ENCODE peak calls at places on chromosomes 12 and 14, in six cellular contexts. L is PC-9, B is Panc1, I is neural progenitor cell, G is sigmoid colon, E is A673. N is an unnamed sample.

GRCh38 chr12:113299619-113300237 is 35.2 kb downstream of the SLC8B1 start:
- DNase-seq in L (peak), B (peak), I (peak), G (peak), E (peak), N (peak)

GRCh38 chr12:15534322-15534721 is 212.0 kb downstream of the PTPRO start:
- DNase-seq in L (no peak), B (no peak), I (no peak), G (no peak), E (no peak), N (no peak)

GRCh38 chr12:49293056-49293956 is 1.6 kb upstream of the PRPH start:
- DNase-seq in L (no peak), B (no peak), I (peak), G (peak), E (no peak), N (no peak)

GRCh38 chr14:25431211-25432076 is 381.5 kb upstream of the STXBP6 start:
- DNase-seq in L (no peak), B (no peak), I (peak), G (no peak), E (peak), N (no peak)

GRCh38 chr12:22014783-22015144 is 31.3 kb upstream of the CMAS start:
- DNase-seq in L (no peak), B (no peak), I (no peak), G (no peak), E (no peak), N (no peak)

GRCh38 chr12:11182529-11182928 is 4.2 kb downstream of the TAS2R42 start:
- DNase-seq in L (no peak), B (no peak), I (no peak), G (no peak), E (no peak), N (no peak)

GRCh38 chr12:49212572-49212971 is 23.7 kb upstream of the TUBA1A start:
- DNase-seq in L (no peak), B (no peak), I (no peak), G (no peak), E (no peak), N (no peak)

GRCh38 chr12:110010853-110011835 is 11.9 kb downstream of the ANKRD13A start:
- DNase-seq in L (no peak), B (no peak), I (no peak), G (no peak), E (no peak), N (no peak)

GRCh38 chr12:111362687-111363475 is 6.0 kb downstream of the PHETA1 start:
- DNase-seq in L (no peak), B (no peak), I (no peak), G (no peak), E (no peak), N (no peak)

GRCh38 chr14:90514015-90514398 is 117.2 kb downstream of the CALM1 start:
- DNase-seq in L (no peak), B (no peak), I (no peak), G (no peak), E (no peak), N (no peak)

GRCh38 chr12:26841085-26841484 is 8.1 kb upstream of the ITPR2 start:
- DNase-seq in L (no peak), B (no peak), I (no peak), G (no peak), E (no peak), N (no peak)

GRCh38 chr12:728781-729180 is 23.6 kb upstream of the WNK1 start:
- DNase-seq in L (no peak), B (no peak), I (no peak), G (no peak), E (no peak), N (no peak)
- H3K4me3 ChIP-seq in L (no peak), B (no peak), I (no peak), G (no peak), E (no peak), N (no peak)

DNA sequence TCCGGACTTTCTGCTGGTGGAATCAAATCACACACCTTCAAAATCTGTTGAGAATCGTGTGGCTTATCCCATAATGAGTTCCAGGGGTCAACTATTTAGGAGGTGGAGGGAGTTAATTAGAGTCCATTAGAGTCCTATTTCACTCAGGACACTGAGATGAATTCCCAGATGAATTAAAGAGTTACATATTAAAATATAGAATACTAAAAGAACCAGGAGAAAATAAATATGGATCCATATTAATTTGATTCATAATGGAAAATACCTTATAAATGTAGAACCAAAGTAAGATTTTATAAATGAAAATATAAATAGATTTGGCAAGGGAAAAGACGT is 44.6 kb upstream of the C14orf132 start:
- DNase-seq in L (no peak), B (no peak), I (no peak), G (no peak), E (no peak), N (no peak)
- TF ChIP-seq CTCF in L (peak), B (peak), I (no peak), G (no peak), E (no peak), N (no peak)

GRCh38 chr12:129903092-129903945 is 506 bp downstream of the TMEM132D start:
- DNase-seq in L (no peak), B (no peak), I (peak), G (no peak), E (no peak), N (no peak)
- H3K4me3 ChIP-seq in L (no peak), B (no peak), I (peak), G (no peak), E (no peak), N (peak)

GRCh38 chr14:92443741-92444140 is 69.8 kb upstream of the RIN3 start:
- DNase-seq in L (no peak), B (no peak), I (no peak), G (no peak), E (no peak), N (no peak)

GRCh38 chr14:92441751-92442477 is 71.7 kb upstream of the RIN3 start:
- DNase-seq in L (no peak), B (no peak), I (no peak), G (no peak), E (no peak), N (no peak)

GRCh38 chr14:92439551-92440344 is 73.8 kb upstream of the RIN3 start:
- DNase-seq in L (no peak), B (no peak), I (no peak), G (no peak), E (no peak), N (no peak)

GRCh38 chr14:92440345-92441003 is 73.1 kb upstream of the RIN3 start:
- DNase-seq in L (no peak), B (no peak), I (no peak), G (no peak), E (no peak), N (no peak)

GRCh38 chr14:92443167-92443566 is 70.4 kb upstream of the RIN3 start:
- DNase-seq in L (no peak), B (no peak), I (no peak), G (no peak), E (no peak), N (no peak)
- TF ChIP-seq CTCF in L (no peak), B (no peak), I (no peak), G (no peak), E (no peak), N (no peak)